ENCODE peak calls at places on chromosomes 4 and X, in ten cellular contexts. V is HEK293T; O is activated CD4-positive, alpha-beta T cell treated with anti-CD3 and anti-CD28 coated beads, Interleukin-2, amount 50 U/mL, for 24 hours; I is NCI-H2029 treated with DMSO at 0.1 percent for 48 hours; Q is activated naive CD8-positive, alpha-beta T cell treated with anti-CD3 and anti-CD28 coated beads, Interleukin-2, amount 50 U/mL, for 16 hours; G is SW480; E is cardiac muscle cell; W is A549; R is amygdala; Z is AML-193. A is an unnamed sample.

GRCh38 chr4:8560265-8561047 is 19.7 kb upstream of the GPR78 start:
- DNase-seq in Z (no peak), O (no peak), R (no peak), E (no peak), V (no peak), Q (no peak), W (peak), I (no peak), G (no peak), A (no peak)

GRCh38 chr4:185538806-185539205 is 3.5 kb upstream of the PDLIM3 start:
- DNase-seq in V (no peak), Q (no peak), O (no peak), E (no peak), R (no peak), W (no peak), G (no peak), I (no peak), Z (no peak), A (no peak)

GRCh38 chr4:148375581-148375980 is 66.6 kb downstream of the NR3C2 start:
- DNase-seq in W (no peak), R (no peak), E (no peak), Z (no peak), Q (no peak), I (no peak), O (no peak), G (no peak), V (no peak), A (no peak)

GRCh38 chrX:6226646-6227444 is 1.8 kb downstream of the NLGN4X start:
- DNase-seq in O (no peak), E (no peak), W (no peak), V (no peak), I (no peak), G (no peak), Z (no peak), R (peak), Q (no peak), A (no peak)

GRCh38 chrX:110795645-110796510 is at the start of gene CHRDL1:
- DNase-seq in E (no peak), W (peak), Q (no peak), O (no peak), G (peak), I (no peak), R (peak), V (peak), Z (no peak), A (peak)

GRCh38 chr4:36281384-36282106 is at the start of gene DTHD1:
- DNase-seq in Q (no peak), R (no peak), I (no peak), Z (no peak), O (no peak), W (no peak), E (no peak), G (no peak), V (no peak), A (no peak)

GRCh38 chr4:117376700-117377099 is 291.3 kb upstream of the TRAM1L1 start:
- DNase-seq in I (no peak), V (no peak), G (no peak), O (no peak), Z (no peak), Q (no peak), R (no peak), W (no peak), E (no peak), A (no peak)

GRCh38 chr4:80331693-80332092 is 3.8 kb upstream of the CFAP299 start:
- DNase-seq in R (no peak), Z (no peak), E (no peak), W (no peak), Q (no peak), G (no peak), O (no peak), V (no peak), I (no peak), A (no peak)

GRCh38 chrX:24693453-24694202 is at the start of gene POLA1:
- DNase-seq in V (peak), R (peak), O (peak), W (peak), Z (peak), Q (peak), E (peak), G (peak), I (peak), A (peak)

GRCh38 chrX:45758738-45759397 is 558.2 kb upstream of the DIPK2B start:
- DNase-seq in E (no peak), V (no peak), O (no peak), R (no peak), G (peak), Z (no peak), W (no peak), Q (no peak), I (no peak), A (peak)